ENCODE peak calls at places on chromosomes 5 and 9, in six cellular contexts. H is SK-N-DZ; S is stimulated activated CD8-positive, alpha-beta memory T cell treated with anti-CD3 and anti-CD28 coated beads, Interleukin-15, amount 100 ng/mL, for 24 hours; W is ovary; X is neural crest cell; T is D341Med. E is an unnamed sample.

GRCh38 chr9:114016101-114016500 is 62.0 kb downstream of the AMBP start:
- DNase-seq in H (no peak), S (no peak), W (peak; percentile 20), X (no peak), T (peak; percentile 11), E (no peak)

GRCh38 chr9:88759374-88759773 is 224.4 kb downstream of the NXNL2 start:
- DNase-seq in H (no peak), S (no peak), W (no peak), X (no peak), T (no peak), E (no peak)

GRCh38 chr9:85658716-85659115 is 83.0 kb downstream of the AGTPBP1 start:
- DNase-seq in H (no peak), S (no peak), W (no peak), X (no peak), T (no peak), E (no peak)

GRCh38 chr5:151607304-151607703 is 16.2 kb upstream of the FAT2 start:
- DNase-seq in H (no peak), S (no peak), W (no peak), X (no peak), T (no peak), E (no peak)

GRCh38 chr5:69293882-69294281 is 38.7 kb downstream of the CCDC125 start:
- DNase-seq in H (no peak), S (no peak), W (no peak), X (no peak), T (no peak), E (no peak)

GRCh38 chr5:22908129-22908528 is 55.0 kb upstream of the CDH12 start:
- DNase-seq in H (no peak), S (no peak), W (no peak), X (no peak), T (no peak), E (no peak)

GRCh38 chr9:34592895-34593601 is 3.5 kb upstream of the CNTFR start:
- DNase-seq in H (no peak), S (no peak), W (peak; percentile 93), X (no peak), T (no peak), E (no peak)

GRCh38 chr9:134853893-134854292 is 26.7 kb upstream of the FCN2 start:
- DNase-seq in H (no peak), S (no peak), W (peak; percentile 18), X (no peak), T (no peak), E (no peak)

GRCh38 chr9:37371565-37372464 is 50.7 kb upstream of the GRHPR start:
- DNase-seq in H (peak; percentile 34), S (no peak), W (no peak), X (no peak), T (peak; percentile 49), E (no peak)

GRCh38 chr5:141245250-141245717 is at the start of gene PCDHB15:
- DNase-seq in H (no peak), S (no peak), W (peak; percentile 59), X (peak; percentile 29), T (no peak), E (no peak)

GRCh38 chr9:70257512-70257911 is 1.3 kb upstream of the SMC5 start:
- DNase-seq in H (no peak), S (no peak), W (no peak), X (no peak), T (no peak), E (no peak)

GRCh38 chr5:139462582-139463276 is at the start of gene ECSCR:
- DNase-seq in H (no peak), S (no peak), W (no peak), X (no peak), T (peak; percentile 22), E (no peak)

GRCh38 chr9:134059661-134060395 is 8.0 kb downstream of the BRD3 start:
- DNase-seq in H (no peak), S (no peak), W (peak; percentile 25), X (no peak), T (peak; percentile 35), E (no peak)

E was measured in erythroblast.